ENCODE peak calls at places on chromosomes 13 and 19, in four cellular contexts. P is AG04449, X is upper lobe of right lung, F is tibial artery. I is an unnamed sample.

GRCh38 chr13:41420146-41420545 is 37.2 kb upstream of the RGCC start:
- DNase-seq in P (no peak), X (no peak), F (no peak), I (no peak)

GRCh38 chr19:3095375-3096191 is 1.4 kb downstream of the GNA11 start:
- DNase-seq in P (no peak), F (no peak), X (peak), I (peak)

GRCh38 chr19:41528106-41528505 is 47.9 kb upstream of the CEACAM21 start:
- DNase-seq in F (no peak), P (no peak), X (no peak), I (no peak)

GRCh38 chr13:81017525-81018152 is 676.7 kb upstream of the SPRY2 start:
- DNase-seq in F (no peak), P (no peak), X (no peak), I (peak)

GRCh38 chr13:40187324-40187795 is 479.1 kb downstream of the FOXO1 start:
- DNase-seq in P (no peak), X (no peak), F (no peak), I (no peak)

GRCh38 chr13:113152894-113153809 is 5.3 kb upstream of the PROZ start:
- DNase-seq in X (peak), F (peak), P (no peak), I (peak)

GRCh38 chr13:30869491-30869890 is 36.6 kb upstream of the MEDAG start:
- DNase-seq in X (no peak), P (no peak), F (no peak), I (peak)

GRCh38 chr13:31264146-31264545 is 64.4 kb downstream of the B3GLCT start:
- DNase-seq in P (no peak), X (no peak), F (no peak), I (no peak)

GRCh38 chr13:94480672-94481145 is 1.2 kb upstream of the DCT start:
- DNase-seq in X (no peak), F (no peak), P (no peak), I (no peak)

DNA sequence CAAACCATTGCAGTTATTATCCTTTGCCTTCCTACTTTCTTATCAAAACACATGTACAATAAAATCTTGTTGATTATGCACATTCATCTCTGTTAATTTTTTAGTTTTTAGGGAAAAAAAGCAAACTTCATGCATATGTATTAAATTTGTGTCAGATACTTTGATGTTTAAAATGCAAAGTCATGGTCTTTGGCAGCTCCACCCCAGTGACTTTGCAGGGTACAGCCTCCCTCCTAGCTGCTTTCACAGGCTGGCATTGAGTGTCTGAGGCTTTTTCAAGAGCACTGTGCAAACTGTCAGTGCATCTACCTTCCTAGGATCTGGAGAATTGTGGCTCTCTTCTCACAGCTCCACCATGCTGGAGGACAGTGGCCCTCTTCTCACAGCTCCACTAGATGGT is 1988.1 kb upstream of the PCDH20 start:
- DNase-seq in P (no peak), F (no peak), X (no peak), I (no peak)
- TF ChIP-seq CTCF in P (no peak), F (no peak), X (no peak), I (no peak)

DNA sequence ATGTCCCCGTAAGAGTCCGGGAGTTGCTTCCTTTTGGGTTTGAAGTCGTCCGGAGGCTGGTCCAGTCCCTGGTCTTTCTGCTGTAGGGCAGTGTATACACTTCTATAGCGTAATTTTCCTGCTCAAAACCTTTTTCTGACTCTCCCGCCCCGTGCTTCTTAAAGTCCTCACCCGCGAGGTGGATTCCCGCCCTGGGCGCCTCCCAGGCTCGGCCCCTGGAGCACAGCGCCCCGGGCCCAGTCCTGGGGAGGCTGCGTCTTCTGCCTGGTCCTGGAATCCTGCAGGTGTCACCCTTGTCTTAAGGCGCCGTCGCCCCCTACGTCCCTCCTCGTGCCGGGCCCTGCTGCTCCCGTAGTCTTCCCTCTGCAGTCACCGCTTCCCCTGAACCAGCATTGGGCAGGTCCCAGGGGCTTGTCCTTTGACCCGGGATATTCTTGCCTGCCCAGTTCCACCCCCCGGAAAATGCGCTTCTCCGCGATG is 34.4 kb upstream of the ZNF808 start:
- DNase-seq in F (no peak), X (no peak), P (no peak), I (peak)
- H3K4me3 ChIP-seq in F (peak), X (peak), P (no peak), I (no peak)

DNA sequence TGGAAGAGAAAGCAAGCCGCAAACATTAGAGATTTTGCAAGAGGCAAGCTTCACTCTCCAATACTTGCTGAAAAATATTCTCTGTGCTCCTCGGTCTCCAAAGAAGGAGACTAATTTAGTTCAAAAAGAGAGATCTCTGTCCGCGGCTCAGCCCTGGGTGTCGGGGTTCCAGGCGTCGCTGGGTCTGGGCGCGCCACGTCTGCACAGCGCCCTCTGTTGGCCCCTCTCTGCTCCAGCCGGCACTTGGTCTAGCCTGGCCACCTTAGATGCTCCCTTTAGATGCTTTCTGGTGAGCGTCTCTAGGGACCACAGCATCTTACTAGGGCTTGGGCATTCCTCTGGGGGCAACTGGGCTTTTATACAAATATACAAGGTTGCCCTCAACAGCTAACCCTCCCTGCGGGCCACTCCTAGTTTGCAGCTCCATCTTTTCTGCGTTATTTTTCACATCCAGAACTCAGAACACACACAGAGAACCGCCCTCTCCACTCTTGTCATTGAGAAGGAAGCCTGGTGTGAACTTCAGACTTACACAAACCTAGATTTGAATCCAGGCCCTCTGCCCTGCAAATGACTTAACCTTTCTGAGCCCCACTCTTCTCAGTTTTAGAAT is 78.3 kb downstream of the CYSLTR2 start:
- DNase-seq in P (no peak), X (peak), F (no peak), I (peak)
- TF ChIP-seq CTCF in P (peak), X (peak), F (peak), I (peak)

GRCh38 chr13:77319536-77319935 is 7.4 kb downstream of the MYCBP2 start:
- DNase-seq in X (no peak), F (no peak), P (no peak), I (no peak)

GRCh38 chr13:77328819-77329132 is 1.9 kb upstream of the MYCBP2 start:
- DNase-seq in X (no peak), P (no peak), F (no peak), I (no peak)

GRCh38 chr13:77325371-77325941 is 1.4 kb downstream of the MYCBP2 start:
- DNase-seq in F (no peak), P (no peak), X (no peak), I (peak)

GRCh38 chr13:77326905-77327604 is at the start of gene MYCBP2:
- DNase-seq in P (peak), X (peak), F (peak), I (peak)

DNA sequence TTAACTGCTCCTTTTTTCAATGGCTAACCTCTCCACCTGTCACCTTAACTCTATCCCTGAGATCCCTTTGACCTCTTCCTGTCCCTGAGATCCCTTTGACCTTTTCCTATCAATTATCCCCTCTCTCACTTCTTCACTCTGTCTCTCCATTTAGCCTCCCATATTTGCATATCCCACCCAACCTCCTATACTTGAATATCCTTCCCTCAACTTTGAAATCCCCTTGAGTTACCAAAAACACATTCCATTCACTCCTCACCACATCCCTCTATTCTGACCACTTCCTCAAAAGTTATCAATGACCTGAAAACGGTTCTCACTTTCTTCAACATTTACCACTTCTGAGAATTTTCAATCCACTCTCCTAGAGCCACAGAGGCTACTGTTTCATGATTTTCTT is 3.0 kb downstream of the MYCBP2 start:
- DNase-seq in P (no peak), F (no peak), X (no peak), I (no peak)
- H3K4me3 ChIP-seq in P (no peak), F (no peak), X (no peak), I (no peak)

GRCh38 chr13:74015137-74015536 is 119.1 kb downstream of the KLF12 start:
- DNase-seq in P (no peak), X (no peak), F (no peak), I (no peak)
- TF ChIP-seq CTCF in P (peak), X (peak), F (no peak), I (peak)

GRCh38 chr19:1507192-1507660 is 5.6 kb downstream of the ADAMTSL5 start:
- DNase-seq in X (no peak), F (no peak), P (no peak), I (no peak)
- H3K4me3 ChIP-seq in X (no peak), F (peak), P (peak), I (peak)

I was measured in fibroblast of villous mesenchyme.